ENCODE peak calls at places on chromosomes 1 and 21, in ten cellular contexts. P is SK-N-SH, X is breast epithelium, B is HAP-1, E is colonic mucosa, G is trophoblast cell, V is brain microvascular endothelial cell, A is uterus, I is dorsolateral prefrontal cortex, F is SJSA1. M is an unnamed sample.
A peak's percentile ranks its signal among the peaks of the same experiment; 100 is the strongest.

GRCh38 chr1:39628807-39629347 is 10.6 kb downstream of the HEYL start:
- DNase-seq in P (no peak), X (no peak), B (no peak), E (no peak), G (no peak), V (no peak), A (no peak), I (no peak), F (no peak), M (no peak)

GRCh38 chr1:174990382-174990999 is 9.3 kb upstream of the CACYBP start:
- DNase-seq in P (peak; percentile 49), X (no peak), B (peak; percentile 52), E (peak; percentile 42), G (peak; percentile 33), V (no peak), A (peak; percentile 33), I (no peak), F (peak; percentile 70), M (no peak)

GRCh38 chr21:29436143-29436542 is 137.4 kb downstream of the BACH1 start:
- DNase-seq in P (no peak), X (no peak), B (no peak), E (no peak), G (no peak), V (no peak), A (no peak), I (no peak), F (no peak), M (no peak)

GRCh38 chr1:2998503-2999100 is 22.7 kb upstream of the ACTRT2 start:
- DNase-seq in P (no peak), X (no peak), B (no peak), E (no peak), G (no peak), V (no peak), A (no peak), I (no peak), F (no peak), M (no peak)

GRCh38 chr1:24263746-24264145 is 55.4 kb upstream of the GRHL3 start:
- DNase-seq in P (no peak), X (no peak), B (no peak), E (no peak), G (peak; percentile 93), V (no peak), A (no peak), I (no peak), F (no peak), M (no peak)

GRCh38 chr1:6783956-6784559 is 1.2 kb upstream of the CAMTA1 start:
- DNase-seq in P (no peak), X (no peak), B (peak; percentile 17), E (no peak), G (peak; percentile 60), V (no peak), A (no peak), I (no peak), F (no peak), M (no peak)

GRCh38 chr1:247448107-247448778 is 9.7 kb downstream of the OR2B11 start:
- DNase-seq in P (peak; percentile 67), X (peak; percentile 32), B (no peak), E (peak; percentile 56), G (peak; percentile 53), V (peak; percentile 63), A (peak; percentile 57), I (peak; percentile 62), F (no peak), M (no peak)

GRCh38 chr1:171817511-171818265 is 23.6 kb upstream of the DNM3 start:
- DNase-seq in P (peak; percentile 13), X (no peak), B (no peak), E (no peak), G (peak; percentile 58), V (peak; percentile 83), A (peak; percentile 38), I (peak; percentile 66), F (peak; percentile 71), M (no peak)

GRCh38 chr1:39525366-39526165 is 34.1 kb downstream of the BMP8A start:
- DNase-seq in P (no peak), X (no peak), B (no peak), E (no peak), G (no peak), V (no peak), A (no peak), I (no peak), F (no peak), M (no peak)

GRCh38 chr1:178532392-178532791 is 19.5 kb downstream of the TEX35 start:
- DNase-seq in P (peak; percentile 84), X (peak; percentile 67), B (peak; percentile 68), E (peak; percentile 91), G (peak; percentile 92), V (peak; percentile 83), A (peak; percentile 77), I (peak; percentile 90), F (peak; percentile 76), M (peak; percentile 93)

GRCh38 chr1:154404984-154405761 is at the start of gene IL6R:
- DNase-seq in P (peak; percentile 78), X (peak; percentile 92), B (peak; percentile 31), E (peak; percentile 92), G (peak; percentile 100), V (peak; percentile 90), A (peak; percentile 96), I (peak; percentile 74), F (peak; percentile 83), M (peak; percentile 98)

GRCh38 chr1:16229976-16230740 is 6.8 kb downstream of the CPLANE2 start:
- DNase-seq in P (no peak), X (no peak), B (no peak), E (no peak), G (no peak), V (no peak), A (no peak), I (no peak), F (no peak), M (no peak)
- H3K27me3 ChIP-seq in P (no peaks in the 10 kb centered on the region), X (peaks cover 7% of the 10 kb centered on the region), B (no peaks in the 10 kb centered on the region), E (peaks cover 11% of the 10 kb centered on the region), G (peaks cover 31% of the 10 kb centered on the region), V (peaks cover 16% of the 10 kb centered on the region), A (peaks cover 6% of the 10 kb centered on the region), I (peaks cover 9% of the 10 kb centered on the region), F (no peaks in the 10 kb centered on the region), M (no peaks in the 10 kb centered on the region)

GRCh38 chr1:180956028-180956640 is 43.4 kb downstream of the KIAA1614 start:
- DNase-seq in P (peak; percentile 34), X (no peak), B (no peak), E (no peak), G (no peak), V (no peak), A (no peak), I (no peak), F (no peak), M (no peak)
- H3K4me3 ChIP-seq in P (no peak overlapping the region), X (no peak overlapping the region), B (no peak overlapping the region), E (no peak overlapping the region), G (no peak overlapping the region), V (no peak overlapping the region), A (no peak overlapping the region), I (no peak overlapping the region), F (no peak overlapping the region), M (no peak overlapping the region)

DNA sequence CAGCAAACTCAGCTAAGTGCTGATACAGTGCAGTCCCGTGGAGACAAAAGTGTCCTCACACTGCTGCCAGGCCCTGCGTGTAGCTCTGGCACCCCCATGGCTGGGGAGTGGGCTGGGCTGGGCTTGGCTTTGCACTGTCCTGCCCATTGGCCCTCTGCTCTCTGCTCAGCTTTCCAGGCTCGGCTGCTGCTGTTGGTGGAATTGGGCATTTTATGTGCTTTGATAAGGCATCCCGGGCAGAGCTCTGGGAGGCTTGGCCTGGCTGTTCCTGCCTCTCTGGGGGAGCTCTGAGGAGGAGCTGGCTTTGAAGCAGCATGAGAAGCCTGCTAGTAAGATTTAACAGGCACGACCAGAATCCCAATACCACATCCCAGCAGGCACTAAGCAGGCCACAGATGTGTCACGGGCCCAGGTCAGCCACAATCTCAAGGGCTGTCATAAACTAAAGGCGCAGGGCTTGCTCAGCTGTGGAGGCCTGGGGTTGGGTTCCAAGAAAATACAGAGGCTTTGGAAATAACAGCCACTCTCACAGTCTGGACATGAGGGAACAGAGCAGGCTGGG is 620.4 kb downstream of the PTPRU start:
- DNase-seq in P (peak; percentile 32), X (no peak), B (no peak), E (no peak), G (no peak), V (no peak), A (no peak), I (no peak), F (no peak), M (no peak)
- H3K27me3 ChIP-seq in P (no peaks in the 10 kb centered on the region), X (peaks cover 22% of the 10 kb centered on the region), B (no peaks in the 10 kb centered on the region), E (no peaks in the 10 kb centered on the region), G (no peaks in the 10 kb centered on the region), V (no peaks in the 10 kb centered on the region), A (no peaks in the 10 kb centered on the region), I (no peaks in the 10 kb centered on the region), F (no peaks in the 10 kb centered on the region), M (no peaks in the 10 kb centered on the region)

DNA sequence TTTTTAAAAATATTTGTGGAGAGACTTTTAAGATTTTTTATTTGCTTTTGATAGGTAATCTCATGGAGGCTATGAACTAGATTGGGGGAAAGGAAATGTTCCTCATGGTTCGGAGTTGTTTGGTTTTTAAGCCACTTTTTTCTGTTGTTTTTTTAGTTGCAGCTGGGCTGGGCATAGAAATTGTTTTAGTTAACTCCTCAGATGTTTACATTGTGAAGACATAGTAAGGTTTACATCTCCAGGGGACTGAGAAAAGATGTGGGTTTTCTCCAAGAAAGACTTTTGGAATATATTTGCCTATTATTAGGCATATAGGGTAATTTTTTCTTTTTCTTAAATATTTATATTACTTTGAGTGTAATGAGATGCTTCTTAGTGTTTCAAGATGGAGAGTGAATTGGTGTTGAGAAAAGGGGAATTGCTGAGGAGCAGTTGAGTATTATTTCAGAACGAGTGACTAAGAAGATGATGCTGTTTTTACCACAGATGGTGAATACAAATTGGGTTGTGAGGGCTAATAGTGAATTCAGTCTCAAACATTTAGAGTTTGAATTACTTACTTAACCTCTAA is 26.6 kb upstream of the PIGK start:
- DNase-seq in P (no peak), X (no peak), B (no peak), E (no peak), G (no peak), V (no peak), A (no peak), I (no peak), F (no peak), M (no peak)
- H3K4me3 ChIP-seq in P (no peak overlapping the region), X (no peak overlapping the region), B (no peak overlapping the region), E (no peak overlapping the region), G (no peak overlapping the region), V (no peak overlapping the region), A (no peak overlapping the region), I (no peak overlapping the region), F (no peak overlapping the region), M (no peak overlapping the region)

GRCh38 chr1:37237948-37238347 is 203.6 kb upstream of the GRIK3 start:
- DNase-seq in P (no peak), X (no peak), B (no peak), E (no peak), G (no peak), V (no peak), A (no peak), I (no peak), F (no peak), M (no peak)
- H3K27me3 ChIP-seq in P (no peaks in the 10 kb centered on the region), X (peaks cover 5% of the 10 kb centered on the region), B (no peaks in the 10 kb centered on the region), E (no peaks in the 10 kb centered on the region), G (no peaks in the 10 kb centered on the region), V (no peaks in the 10 kb centered on the region), A (no peaks in the 10 kb centered on the region), I (no peaks in the 10 kb centered on the region), F (peaks cover 3% of the 10 kb centered on the region), M (no peaks in the 10 kb centered on the region)